ENCODE peak calls at places on chromosomes 2 and 18, in five cellular contexts. N is HAP-1; L is activated T-helper 2 cell treated with anti-CD3 and anti-CD28 coated beads, Interferon-gamma antibody, Interleukin-2, Interleukin-4, amounts not matched to agents 10 μg/mL and 5 μg/mL and 100 μg/mL, durations not matched to agents 14 hours and 24 hours and 36 hours; H is DMS 273 treated with DMSO at 0.1 percent for 48 hours; Y is prostate gland. V is an unnamed sample.

GRCh38 chr2:105768961-105769452 is 24.3 kb downstream of the NCK2 start:
- DNase-seq in L (no peak), H (no peak), N (no peak), Y (no peak), V (no peak)

GRCh38 chr2:178512491-178512890 is 32.2 kb downstream of the PLEKHA3 start:
- DNase-seq in H (no peak), N (peak; percentile 13), Y (no peak), L (no peak), V (no peak)

GRCh38 chr2:186862869-186863709 is 14.1 kb upstream of the ZSWIM2 start:
- DNase-seq in N (peak; percentile 24), L (no peak), Y (no peak), H (no peak), V (peak; percentile 73)

GRCh38 chr18:70289351-70290330 is 796 bp downstream of the SOCS6 start:
- DNase-seq in N (no peak), Y (peak; percentile 11), H (peak; percentile 16), L (peak; percentile 22), V (no peak)

GRCh38 chr2:222693837-222694236 is 22.4 kb downstream of the MOGAT1 start:
- DNase-seq in Y (no peak), L (no peak), H (no peak), N (peak; percentile 38), V (no peak)

GRCh38 chr2:39504790-39505335 is 67.8 kb upstream of the MAP4K3 start:
- DNase-seq in N (no peak), L (no peak), Y (no peak), H (no peak), V (no peak)

GRCh38 chr2:171523969-171524401 is 1.7 kb downstream of the CYBRD1 start:
- DNase-seq in L (no peak), N (no peak), H (no peak), Y (peak; percentile 44), V (no peak)

GRCh38 chr2:234328444-234328990 is 168.4 kb downstream of the ARL4C start:
- DNase-seq in H (no peak), N (no peak), Y (no peak), L (no peak), V (no peak)

GRCh38 chr2:197205590-197206215 is 104.9 kb downstream of the ANKRD44 start:
- DNase-seq in Y (no peak), N (no peak), L (peak; percentile 52), H (no peak), V (no peak)

GRCh38 chr2:215598376-215598975 is 162.6 kb upstream of the FN1 start:
- DNase-seq in H (no peak), L (no peak), N (no peak), Y (no peak), V (no peak)

GRCh38 chr2:70698847-70699246 is 69.2 kb downstream of the ADD2 start:
- DNase-seq in L (no peak), H (no peak), Y (no peak), N (no peak), V (no peak)

GRCh38 chr2:215657844-215658243 is 222.0 kb upstream of the FN1 start:
- DNase-seq in L (no peak), Y (no peak), H (no peak), N (no peak), V (no peak)

GRCh38 chr2:218400930-218401833 is 1.5 kb downstream of the CTDSP1 start:
- DNase-seq in N (no peak), Y (no peak), H (no peak), L (no peak), V (no peak)

GRCh38 chr18:41072946-41073345 is 882.1 kb upstream of the PIK3C3 start:
- DNase-seq in N (no peak), Y (no peak), L (no peak), H (no peak), V (no peak)

GRCh38 chr2:3128786-3129185 is 248.8 kb downstream of the EIPR1 start:
- DNase-seq in N (no peak), Y (no peak), L (no peak), H (no peak), V (no peak)

GRCh38 chr2:238927746-238928519 is 80.0 kb downstream of the TWIST2 start:
- DNase-seq in L (no peak), N (no peak), H (no peak), Y (no peak), V (no peak)

GRCh38 chr2:17621781-17622180 is 81.3 kb downstream of the VSNL1 start:
- DNase-seq in Y (no peak), H (no peak), N (no peak), L (no peak), V (no peak)

GRCh38 chr2:110818767-110819481 is 86.6 kb downstream of the ACOXL start:
- DNase-seq in H (peak; percentile 16), N (no peak), L (no peak), Y (no peak), V (no peak)

GRCh38 chr2:43445248-43445647 is 150.6 kb downstream of the THADA start:
- DNase-seq in L (no peak), H (no peak), N (peak; percentile 37), Y (peak; percentile 48), V (no peak)

GRCh38 chr2:7467782-7468447 is 550.7 kb downstream of the RNF144A start:
- DNase-seq in Y (no peak), L (peak; percentile 57), H (no peak), N (no peak), V (no peak)

GRCh38 chr2:5673148-5673860 is 18.9 kb upstream of the SOX11 start:
- DNase-seq in Y (no peak), H (no peak), L (no peak), N (no peak), V (peak; percentile 31)

GRCh38 chr2:24704682-24705081 is 88.5 kb downstream of the PTRHD1 start:
- DNase-seq in N (no peak), H (no peak), L (no peak), Y (no peak), V (no peak)

GRCh38 chr18:76709659-76710645 is 112.4 kb upstream of the ZNF236 start:
- DNase-seq in Y (peak; percentile 51), L (peak; percentile 58), N (peak; percentile 66), H (peak; percentile 13), V (peak; percentile 43)

GRCh38 chr2:241843321-241844065 is 15.2 kb downstream of the PDCD1 start:
- DNase-seq in L (no peak), H (no peak), N (no peak), Y (no peak), V (no peak)

GRCh38 chr2:239790313-239790712 is 234.8 kb downstream of the NDUFA10 start:
- DNase-seq in L (no peak), H (no peak), N (no peak), Y (no peak), V (no peak)

GRCh38 chr2:202703091-202703490 is 68.3 kb downstream of the FAM117B start:
- DNase-seq in Y (no peak), N (no peak), H (no peak), L (no peak), V (no peak)

GRCh38 chr2:241545113-241545512 is 13.4 kb upstream of the BOK start:
- DNase-seq in N (no peak), H (no peak), L (no peak), Y (no peak), V (no peak)

GRCh38 chr2:28391564-28392296 is 928 bp upstream of the FOSL2 start:
- DNase-seq in H (peak; percentile 74), N (peak; percentile 48), L (peak; percentile 66), Y (peak; percentile 95), V (no peak)

GRCh38 chr2:88070055-88070454 is 2.4 kb downstream of the SMYD1 start:
- DNase-seq in H (no peak), N (no peak), Y (no peak), L (no peak), V (no peak)

GRCh38 chr2:20216130-20217025 is 8.6 kb downstream of the SDC1 start:
- DNase-seq in H (no peak), Y (no peak), L (no peak), N (no peak), V (no peak)

GRCh38 chr2:104444840-104445239 is 409.1 kb upstream of the POU3F3 start:
- DNase-seq in H (no peak), N (no peak), Y (no peak), L (no peak), V (no peak)